ENCODE peak calls at places on chromosome 1, in ten cellular contexts. A, Q, H, T, G, R, Z, X, C and M are unnamed samples.

GRCh38 chr1:232352956-232353355 is 277.0 kb downstream of the SIPA1L2 start:
- DNase-seq in A (no peak), Q (no peak), H (no peak), T (no peak), G (no peak), R (no peak), Z (peak), X (no peak), C (no peak), M (no peak)

GRCh38 chr1:79312438-79312837 is 305.9 kb upstream of the ADGRL4 start:
- DNase-seq in A (no peak), Q (no peak), H (no peak), T (no peak), G (no peak), R (no peak), Z (no peak), X (no peak), C (no peak), M (no peak)

GRCh38 chr1:198605880-198606458 is 32.9 kb upstream of the PTPRC start:
- DNase-seq in A (no peak), Q (no peak), H (no peak), T (no peak), G (no peak), R (no peak), Z (peak), X (no peak), C (no peak), M (no peak)

GRCh38 chr1:232276651-232277050 is 353.3 kb downstream of the SIPA1L2 start:
- DNase-seq in A (no peak), Q (no peak), H (no peak), T (no peak), G (no peak), R (no peak), Z (no peak), X (no peak), C (no peak), M (no peak)

GRCh38 chr1:35449334-35450008 is 107.7 kb downstream of the KIAA0319L start:
- DNase-seq in A (no peak), Q (no peak), H (no peak), T (peak), G (no peak), R (no peak), Z (peak), X (no peak), C (no peak), M (no peak)

GRCh38 chr1:84883286-84883685 is 9.7 kb downstream of the LPAR3 start:
- DNase-seq in A (no peak), Q (no peak), H (no peak), T (no peak), G (no peak), R (no peak), Z (no peak), X (no peak), C (no peak), M (no peak)

GRCh38 chr1:228265167-228265566 is 57.3 kb downstream of the OBSCN start:
- DNase-seq in A (no peak), Q (no peak), H (no peak), T (peak), G (peak), R (no peak), Z (no peak), X (no peak), C (no peak), M (no peak)

GRCh38 chr1:58782308-58783089 is 1.3 kb downstream of the JUN start:
- DNase-seq in A (peak), Q (peak), H (peak), T (no peak), G (peak), R (peak), Z (no peak), X (no peak), C (peak), M (no peak)

GRCh38 chr1:10225573-10225972 is 15.2 kb downstream of the KIF1B start:
- DNase-seq in A (no peak), Q (no peak), H (no peak), T (no peak), G (no peak), R (no peak), Z (peak), X (no peak), C (no peak), M (no peak)

GRCh38 chr1:58899581-58900271 is 115.9 kb upstream of the JUN start:
- DNase-seq in A (no peak), Q (no peak), H (peak), T (no peak), G (no peak), R (no peak), Z (no peak), X (no peak), C (no peak), M (no peak)

GRCh38 chr1:226223786-226224244 is 351 bp downstream of the MIXL1 start:
- DNase-seq in A (peak), Q (no peak), H (no peak), T (no peak), G (peak), R (peak), Z (peak), X (peak), C (peak), M (no peak)

GRCh38 chr1:47621483-47621882 is 183.6 kb downstream of the FOXD2 start:
- DNase-seq in A (no peak), Q (no peak), H (peak), T (no peak), G (no peak), R (no peak), Z (no peak), X (peak), C (no peak), M (no peak)

GRCh38 chr1:47106792-47107191 is 30.4 kb upstream of the CYP4A22 start:
- DNase-seq in A (no peak), Q (no peak), H (no peak), T (no peak), G (no peak), R (no peak), Z (no peak), X (no peak), C (no peak), M (no peak)